ENCODE peak calls at places on chromosomes 12 and 14, in nine cellular contexts. One of them, this sample, is unnamed.

GRCh38 chr12:15778126-15778525 is 11.1 kb downstream of the EPS8 start:
- DNase-seq in HCT116: no peak
- DNase-seq in uterus: no peak
- DNase-seq in AG04450: no peak
- DNase-seq in lung: no peak
- DNase-seq in right atrium auricular region: no peak
- DNase-seq in IMR-90: no peak
- DNase-seq in cardiac muscle cell: no peak
- DNase-seq in A549: no peak
- DNase-seq in this sample: no peak

GRCh38 chr14:67359319-67359774 is 257 bp downstream of the ATP6V1D start:
- DNase-seq in HCT116: no peak
- DNase-seq in uterus: no peak
- DNase-seq in AG04450: peak; percentile 24
- DNase-seq in lung: peak; percentile 33
- DNase-seq in right atrium auricular region: no peak
- DNase-seq in IMR-90: peak; percentile 63
- DNase-seq in cardiac muscle cell: peak; percentile 63
- DNase-seq in A549: no peak
- DNase-seq in this sample: no peak

GRCh38 chr14:23068792-23069412 is 11.6 kb upstream of the CDH24 start:
- DNase-seq in HCT116: peak; percentile 88
- DNase-seq in uterus: peak; percentile 83
- DNase-seq in AG04450: peak; percentile 80
- DNase-seq in lung: peak; percentile 85
- DNase-seq in right atrium auricular region: peak; percentile 87
- DNase-seq in IMR-90: peak; percentile 93
- DNase-seq in cardiac muscle cell: peak; percentile 95
- DNase-seq in A549: peak; percentile 94
- DNase-seq in this sample: peak; percentile 73

GRCh38 chr12:19008102-19008501 is 121.4 kb upstream of the PLEKHA5 start:
- DNase-seq in HCT116: no peak
- DNase-seq in uterus: no peak
- DNase-seq in AG04450: no peak
- DNase-seq in lung: no peak
- DNase-seq in right atrium auricular region: no peak
- DNase-seq in IMR-90: no peak
- DNase-seq in cardiac muscle cell: no peak
- DNase-seq in A549: no peak
- DNase-seq in this sample: no peak

GRCh38 chr12:124739953-124740561 is 123.6 kb downstream of the SCARB1 start:
- DNase-seq in HCT116: no peak
- DNase-seq in uterus: no peak
- DNase-seq in AG04450: no peak
- DNase-seq in lung: no peak
- DNase-seq in right atrium auricular region: no peak
- DNase-seq in IMR-90: peak; percentile 25
- DNase-seq in cardiac muscle cell: peak; percentile 27
- DNase-seq in A549: peak; percentile 48
- DNase-seq in this sample: no peak

GRCh38 chr14:101412741-101413140 is 148.6 kb upstream of the DIO3 start:
- DNase-seq in HCT116: peak; percentile 15
- DNase-seq in uterus: no peak
- DNase-seq in AG04450: no peak
- DNase-seq in lung: no peak
- DNase-seq in right atrium auricular region: no peak
- DNase-seq in IMR-90: no peak
- DNase-seq in cardiac muscle cell: no peak
- DNase-seq in A549: peak; percentile 46
- DNase-seq in this sample: no peak

GRCh38 chr12:123886931-123887582 is 85.6 kb downstream of the CCDC92 start:
- DNase-seq in HCT116: no peak
- DNase-seq in uterus: no peak
- DNase-seq in AG04450: no peak
- DNase-seq in lung: no peak
- DNase-seq in right atrium auricular region: no peak
- DNase-seq in IMR-90: no peak
- DNase-seq in cardiac muscle cell: no peak
- DNase-seq in A549: no peak
- DNase-seq in this sample: no peak

GRCh38 chr12:43038991-43039390 is 449.4 kb upstream of the PRICKLE1 start:
- DNase-seq in HCT116: no peak
- DNase-seq in uterus: no peak
- DNase-seq in AG04450: no peak
- DNase-seq in lung: no peak
- DNase-seq in right atrium auricular region: no peak
- DNase-seq in IMR-90: no peak
- DNase-seq in cardiac muscle cell: no peak
- DNase-seq in A549: no peak
- DNase-seq in this sample: no peak

GRCh38 chr14:104044016-104044415 is 41.5 kb upstream of the ASPG start:
- DNase-seq in HCT116: no peak
- DNase-seq in uterus: no peak
- DNase-seq in AG04450: no peak
- DNase-seq in lung: no peak
- DNase-seq in right atrium auricular region: no peak
- DNase-seq in IMR-90: no peak
- DNase-seq in cardiac muscle cell: no peak
- DNase-seq in A549: no peak
- DNase-seq in this sample: no peak

GRCh38 chr14:104037903-104038302 is 47.6 kb upstream of the ASPG start:
- DNase-seq in HCT116: no peak
- DNase-seq in uterus: no peak
- DNase-seq in AG04450: no peak
- DNase-seq in lung: no peak
- DNase-seq in right atrium auricular region: no peak
- DNase-seq in IMR-90: no peak
- DNase-seq in cardiac muscle cell: peak; percentile 6
- DNase-seq in A549: no peak
- DNase-seq in this sample: no peak

GRCh38 chr14:104039214-104039613 is 46.3 kb upstream of the ASPG start:
- DNase-seq in HCT116: no peak
- DNase-seq in uterus: no peak
- DNase-seq in AG04450: no peak
- DNase-seq in lung: no peak
- DNase-seq in right atrium auricular region: no peak
- DNase-seq in IMR-90: no peak
- DNase-seq in cardiac muscle cell: no peak
- DNase-seq in A549: no peak
- DNase-seq in this sample: no peak

GRCh38 chr14:104037074-104037473 is 48.4 kb upstream of the ASPG start:
- DNase-seq in HCT116: no peak
- DNase-seq in uterus: no peak
- DNase-seq in AG04450: no peak
- DNase-seq in lung: no peak
- DNase-seq in right atrium auricular region: no peak
- DNase-seq in IMR-90: no peak
- DNase-seq in cardiac muscle cell: no peak
- DNase-seq in A549: no peak
- DNase-seq in this sample: no peak

GRCh38 chr14:104040539-104040938 is 45.0 kb upstream of the ASPG start:
- DNase-seq in HCT116: no peak
- DNase-seq in uterus: no peak
- DNase-seq in AG04450: no peak
- DNase-seq in lung: no peak
- DNase-seq in right atrium auricular region: no peak
- DNase-seq in IMR-90: no peak
- DNase-seq in cardiac muscle cell: no peak
- DNase-seq in A549: no peak
- DNase-seq in this sample: no peak
- H3K4me3 ChIP-seq in HCT116: no peak overlapping the region
- H3K4me3 ChIP-seq in uterus: no peak overlapping the region
- H3K4me3 ChIP-seq in AG04450: no peak overlapping the region
- H3K4me3 ChIP-seq in lung: no peak overlapping the region
- H3K4me3 ChIP-seq in right atrium auricular region: no peak overlapping the region
- H3K4me3 ChIP-seq in IMR-90: no peak overlapping the region
- H3K4me3 ChIP-seq in cardiac muscle cell: no peak overlapping the region
- H3K4me3 ChIP-seq in A549: no peak overlapping the region
- H3K4me3 ChIP-seq in this sample: no peak overlapping the region

GRCh38 chr14:63928744-63929174 is 76.0 kb downstream of the SYNE2 start:
- DNase-seq in HCT116: no peak
- DNase-seq in uterus: no peak
- DNase-seq in AG04450: no peak
- DNase-seq in lung: no peak
- DNase-seq in right atrium auricular region: no peak
- DNase-seq in IMR-90: no peak
- DNase-seq in cardiac muscle cell: peak; percentile 57
- DNase-seq in A549: no peak
- DNase-seq in this sample: no peak
- H3K27ac ChIP-seq in HCT116: no peak overlapping the region
- H3K27ac ChIP-seq in uterus: no peak overlapping the region
- H3K27ac ChIP-seq in AG04450: no peak overlapping the region
- H3K27ac ChIP-seq in lung: no peak overlapping the region
- H3K27ac ChIP-seq in right atrium auricular region: peak overlapping the region; percentile 32
- H3K27ac ChIP-seq in IMR-90: no peak overlapping the region
- H3K27ac ChIP-seq in cardiac muscle cell: no peak overlapping the region
- H3K27ac ChIP-seq in A549: no peak overlapping the region
- H3K27ac ChIP-seq in this sample: no peak overlapping the region

DNA sequence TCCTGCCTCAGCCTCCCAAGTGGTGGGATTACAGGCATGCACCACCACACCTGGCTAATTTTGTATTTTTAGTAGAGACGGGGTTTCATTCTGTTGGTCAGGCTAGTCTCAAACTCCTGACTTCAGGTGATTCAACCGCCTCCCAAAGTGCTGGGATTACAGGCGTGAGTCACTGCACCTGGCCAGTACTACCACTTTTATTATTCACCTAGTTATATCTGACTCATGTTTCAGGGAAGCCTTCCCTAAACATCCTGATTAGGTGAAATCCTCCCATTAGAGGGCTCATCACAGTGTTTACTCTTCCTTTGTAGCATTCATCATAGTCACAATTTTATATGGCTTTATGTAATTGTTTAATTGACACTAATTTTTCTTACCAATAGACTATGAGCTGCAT is 295.3 kb upstream of the SOX5 start:
- DNase-seq in HCT116: no peak
- DNase-seq in uterus: no peak
- DNase-seq in AG04450: no peak
- DNase-seq in lung: no peak
- DNase-seq in right atrium auricular region: no peak
- DNase-seq in IMR-90: no peak
- DNase-seq in cardiac muscle cell: no peak
- DNase-seq in A549: no peak
- DNase-seq in this sample: no peak
- TF ChIP-seq CTCF in HCT116: no peak
- TF ChIP-seq CTCF in uterus: no peak
- TF ChIP-seq CTCF in AG04450: no peak
- TF ChIP-seq CTCF in lung: no peak
- TF ChIP-seq CTCF in right atrium auricular region: no peak
- TF ChIP-seq CTCF in IMR-90: no peak
- TF ChIP-seq CTCF in cardiac muscle cell: no peak
- TF ChIP-seq CTCF in A549: no peak
- TF ChIP-seq CTCF in this sample: no peak

DNA sequence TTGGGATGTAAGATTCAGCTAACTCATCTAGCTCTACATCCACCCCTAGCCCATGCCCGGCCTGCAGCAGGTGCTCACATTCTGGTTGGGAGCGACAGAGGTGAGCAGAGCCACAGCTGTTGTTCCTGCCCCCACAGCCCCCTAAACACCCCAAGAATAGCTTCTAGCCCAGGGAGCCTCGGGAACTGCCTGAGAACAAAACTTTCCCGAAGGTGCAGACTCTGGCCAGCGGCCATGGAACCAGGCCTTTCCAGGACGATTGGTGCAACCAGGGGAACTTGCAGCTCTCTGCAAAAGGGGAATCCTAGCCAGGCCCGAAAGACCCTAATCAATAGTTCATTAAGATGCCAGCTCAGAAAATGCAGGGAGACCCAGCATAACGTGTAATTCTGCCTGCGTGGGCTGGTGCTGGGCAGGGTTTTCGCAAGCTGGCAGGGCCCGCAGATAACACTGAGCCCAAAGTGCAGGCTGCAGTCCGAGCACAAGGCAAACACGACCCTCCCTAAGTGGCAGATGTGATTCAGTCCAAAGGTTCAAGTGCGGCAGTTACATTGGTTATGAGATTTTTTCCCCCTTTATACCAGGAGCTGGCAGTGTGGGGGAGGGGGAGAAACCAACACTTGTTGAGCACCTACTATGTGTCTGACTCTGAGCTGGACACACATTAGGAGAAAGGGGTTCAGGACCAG is 122.5 kb upstream of the MAP1LC3B2 start:
- DNase-seq in HCT116: no peak
- DNase-seq in uterus: no peak
- DNase-seq in AG04450: no peak
- DNase-seq in lung: no peak
- DNase-seq in right atrium auricular region: no peak
- DNase-seq in IMR-90: no peak
- DNase-seq in cardiac muscle cell: no peak
- DNase-seq in A549: no peak
- DNase-seq in this sample: no peak
- H3K4me3 ChIP-seq in HCT116: no peak overlapping the region
- H3K4me3 ChIP-seq in uterus: no peak overlapping the region
- H3K4me3 ChIP-seq in AG04450: no peak overlapping the region
- H3K4me3 ChIP-seq in lung: no peak overlapping the region
- H3K4me3 ChIP-seq in right atrium auricular region: no peak overlapping the region
- H3K4me3 ChIP-seq in IMR-90: no peak overlapping the region
- H3K4me3 ChIP-seq in cardiac muscle cell: no peak overlapping the region
- H3K4me3 ChIP-seq in A549: no peak overlapping the region
- H3K4me3 ChIP-seq in this sample: no peak overlapping the region

GRCh38 chr14:76986261-76986565 is 42.3 kb downstream of the IRF2BPL start:
- DNase-seq in HCT116: no peak
- DNase-seq in uterus: no peak
- DNase-seq in AG04450: no peak
- DNase-seq in lung: no peak
- DNase-seq in right atrium auricular region: no peak
- DNase-seq in IMR-90: no peak
- DNase-seq in cardiac muscle cell: no peak
- DNase-seq in A549: no peak
- DNase-seq in this sample: no peak

GRCh38 chr14:76985021-76985420 is 43.5 kb downstream of the IRF2BPL start:
- DNase-seq in HCT116: no peak
- DNase-seq in uterus: no peak
- DNase-seq in AG04450: no peak
- DNase-seq in lung: no peak
- DNase-seq in right atrium auricular region: no peak
- DNase-seq in IMR-90: peak; percentile 75
- DNase-seq in cardiac muscle cell: peak; percentile 66
- DNase-seq in A549: no peak
- DNase-seq in this sample: no peak

GRCh38 chr14:76984297-76984696 is 44.2 kb downstream of the IRF2BPL start:
- DNase-seq in HCT116: no peak
- DNase-seq in uterus: no peak
- DNase-seq in AG04450: no peak
- DNase-seq in lung: no peak
- DNase-seq in right atrium auricular region: no peak
- DNase-seq in IMR-90: no peak
- DNase-seq in cardiac muscle cell: no peak
- DNase-seq in A549: no peak
- DNase-seq in this sample: no peak

GRCh38 chr14:76987956-76988520 is 40.5 kb downstream of the IRF2BPL start:
- DNase-seq in HCT116: no peak
- DNase-seq in uterus: no peak
- DNase-seq in AG04450: no peak
- DNase-seq in lung: no peak
- DNase-seq in right atrium auricular region: no peak
- DNase-seq in IMR-90: no peak
- DNase-seq in cardiac muscle cell: no peak
- DNase-seq in A549: no peak
- DNase-seq in this sample: no peak

GRCh38 chr14:76985540-76986260 is 42.8 kb downstream of the IRF2BPL start:
- DNase-seq in HCT116: no peak
- DNase-seq in uterus: no peak
- DNase-seq in AG04450: no peak
- DNase-seq in lung: no peak
- DNase-seq in right atrium auricular region: no peak
- DNase-seq in IMR-90: peak; percentile 34
- DNase-seq in cardiac muscle cell: no peak
- DNase-seq in A549: peak; percentile 46
- DNase-seq in this sample: no peak
- H3K27ac ChIP-seq in HCT116: no peak overlapping the region
- H3K27ac ChIP-seq in uterus: no peak overlapping the region
- H3K27ac ChIP-seq in AG04450: peak overlapping the region; percentile 65
- H3K27ac ChIP-seq in lung: no peak overlapping the region
- H3K27ac ChIP-seq in right atrium auricular region: no peak overlapping the region
- H3K27ac ChIP-seq in IMR-90: no peak overlapping the region
- H3K27ac ChIP-seq in cardiac muscle cell: peak overlapping the region; percentile 74
- H3K27ac ChIP-seq in A549: peak overlapping the region; percentile 43
- H3K27ac ChIP-seq in this sample: no peak overlapping the region